ENCODE peak calls at places on chromosome 2, in eight cellular contexts. O, E, M, Q, Z, D, V and B are unnamed samples.

GRCh38 chr2:120205901-120206581 is 17.2 kb downstream of the TMEM185B start:
- DNase-seq in D (peak; percentile 54), Q (peak; percentile 20), Z (no peak), V (no peak), M (no peak), E (no peak), O (no peak), B (no peak)

GRCh38 chr2:223978451-223978850 is 21.2 kb downstream of the MRPL44 start:
- DNase-seq in E (no peak), V (no peak), Q (no peak), M (no peak), Z (no peak), D (no peak), O (no peak), B (no peak)

GRCh38 chr2:152343426-152343825 is 8.5 kb downstream of the FMNL2 start:
- DNase-seq in Q (no peak), V (no peak), D (no peak), O (no peak), E (no peak), M (no peak), Z (no peak), B (no peak)

GRCh38 chr2:239201531-239201876 is 199.3 kb downstream of the HDAC4 start:
- DNase-seq in O (no peak), M (no peak), Q (peak; percentile 23), Z (peak; percentile 56), D (no peak), E (no peak), V (no peak), B (no peak)

GRCh38 chr2:120874401-120874821 is 138.7 kb downstream of the GLI2 start:
- DNase-seq in V (no peak), Z (no peak), O (no peak), M (no peak), D (no peak), E (no peak), Q (peak; percentile 35), B (no peak)

GRCh38 chr2:233384811-233385488 is 30.7 kb downstream of the DGKD start:
- DNase-seq in D (no peak), Z (no peak), O (no peak), Q (no peak), M (no peak), E (peak; percentile 15), V (no peak), B (no peak)

GRCh38 chr2:112062894-112063293 is 7.8 kb downstream of the TMEM87B start:
- DNase-seq in V (no peak), Q (no peak), O (no peak), E (no peak), M (no peak), D (no peak), Z (no peak), B (no peak)

GRCh38 chr2:222572264-222572721 is 83.6 kb downstream of the FARSB start:
- DNase-seq in D (no peak), O (no peak), Z (no peak), E (no peak), Q (no peak), V (no peak), M (no peak), B (no peak)

DNA sequence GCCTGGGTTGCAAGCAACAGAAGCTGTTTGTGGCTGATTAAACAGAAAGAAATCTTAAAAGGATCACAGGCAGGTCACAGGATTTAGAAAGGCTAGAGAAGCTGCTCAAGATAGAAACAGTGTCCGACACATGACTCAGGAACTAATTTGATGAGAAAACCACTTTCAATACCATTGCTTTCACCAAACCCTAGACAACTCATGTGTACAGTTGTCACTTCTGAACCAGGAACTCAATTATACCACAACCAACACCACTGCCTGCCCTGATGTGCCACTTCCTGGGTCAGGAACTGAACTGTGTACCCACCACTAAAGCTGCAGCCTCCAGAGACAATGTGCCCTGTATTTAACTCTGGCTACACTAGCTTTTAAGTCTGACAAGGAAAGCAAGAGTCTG is 56.0 kb downstream of the TMEM247 start:
- DNase-seq in E (no peak), V (no peak), D (no peak), M (no peak), Z (no peak), Q (no peak), O (peak; percentile 24), B (no peak)
- H3K27ac ChIP-seq in E (no peak overlapping the region), V (no peak overlapping the region), D (no peak overlapping the region), M (no peak overlapping the region), Z (peak overlapping the region; percentile 72), Q (no peak overlapping the region), O (no peak overlapping the region), B (no peak overlapping the region)

GRCh38 chr2:74364533-74365505 is 15.3 kb downstream of the DCTN1 start:
- DNase-seq in E (no peak), V (no peak), D (no peak), M (no peak), Z (no peak), O (no peak), Q (no peak), B (no peak)
- H3K36me3 ChIP-seq in E (peaks cover 35% of the 10 kb centered on the region), V (peaks cover 50% of the 10 kb centered on the region), D (peaks cover 26% of the 10 kb centered on the region), M (peaks cover 100% of the 10 kb centered on the region), Z (peaks cover 100% of the 10 kb centered on the region), O (peaks cover 63% of the 10 kb centered on the region), Q (peaks cover 56% of the 10 kb centered on the region), B (peaks cover 99% of the 10 kb centered on the region)

DNA sequence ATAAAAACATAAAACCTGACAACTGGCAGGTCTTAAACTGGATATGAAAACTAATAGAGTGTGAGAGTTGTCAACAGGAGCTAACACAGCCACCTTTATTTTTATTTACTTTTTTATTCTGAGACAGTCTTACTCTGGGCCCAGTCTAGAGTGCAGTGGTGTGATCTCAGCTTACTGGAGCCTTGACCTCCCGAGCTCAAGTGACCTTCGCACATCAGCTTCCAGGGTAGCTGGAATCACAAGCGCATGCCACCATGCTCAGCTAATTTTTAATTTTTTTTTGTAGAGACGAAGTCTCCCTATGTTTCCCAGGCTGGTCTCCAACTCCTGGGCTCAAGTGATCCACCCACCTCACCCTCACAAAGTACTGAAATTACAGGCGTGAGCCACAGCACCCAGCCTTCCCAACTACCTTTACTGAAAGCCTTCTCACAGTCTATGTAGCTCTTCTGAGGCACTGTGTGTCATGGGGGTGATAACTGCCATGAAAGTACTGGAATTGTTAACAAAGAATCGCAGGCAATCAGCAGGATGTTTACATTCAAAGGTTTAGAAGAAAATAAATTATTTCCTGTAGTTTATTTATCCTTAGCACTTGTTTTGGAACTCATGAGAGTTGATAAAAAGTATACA is 24.2 kb downstream of the GDF7 start:
- DNase-seq in E (no peak), M (peak; percentile 39), D (no peak), Z (no peak), V (no peak), Q (no peak), O (no peak), B (no peak)
- H3K4me3 ChIP-seq in E (no peak overlapping the region), M (no peak overlapping the region), D (no peak overlapping the region), Z (no peak overlapping the region), V (no peak overlapping the region), Q (no peak overlapping the region), O (no peak overlapping the region), B (no peak overlapping the region)

GRCh38 chr2:36655456-36655855 is 41.1 kb upstream of the VIT start:
- DNase-seq in Z (peak; percentile 26), Q (peak; percentile 92), O (no peak), M (peak; percentile 56), D (no peak), E (peak; percentile 32), V (no peak), B (no peak)

GRCh38 chr2:36653967-36654694 is 42.4 kb upstream of the VIT start:
- DNase-seq in D (no peak), Q (peak; percentile 15), V (no peak), M (no peak), Z (no peak), O (no peak), E (no peak), B (no peak)

GRCh38 chr2:36650434-36650833 is 46.1 kb upstream of the VIT start:
- DNase-seq in Z (no peak), Q (no peak), O (no peak), M (no peak), D (no peak), E (no peak), V (no peak), B (no peak)

GRCh38 chr2:36653155-36653554 is 43.4 kb upstream of the VIT start:
- DNase-seq in V (no peak), Z (no peak), M (no peak), D (no peak), E (no peak), Q (no peak), O (no peak), B (no peak)

DNA sequence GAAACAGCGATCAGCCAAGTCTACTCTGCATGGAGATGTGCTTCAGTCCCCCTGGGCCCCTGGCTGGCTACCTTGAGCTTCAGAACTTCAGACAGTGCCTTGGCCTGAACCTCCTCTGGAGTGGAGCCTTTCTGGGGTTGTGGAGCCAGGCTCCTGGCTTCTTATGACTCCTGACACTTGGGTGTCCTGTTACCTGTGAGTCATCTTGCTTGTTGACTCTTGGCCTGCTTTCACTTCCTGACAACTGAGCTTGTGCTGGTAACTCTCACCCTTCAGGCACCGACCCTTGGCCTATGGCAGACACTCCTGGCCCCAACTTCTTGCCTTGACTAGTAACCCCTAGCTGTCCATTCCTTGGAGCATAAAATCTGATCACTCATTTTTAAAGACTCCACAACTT is 46.5 kb upstream of the VIT start:
- DNase-seq in M (peak; percentile 77), V (peak; percentile 25), O (no peak), Q (peak; percentile 91), Z (no peak), D (peak; percentile 64), E (peak; percentile 69), B (no peak)
- H3K27ac ChIP-seq in M (no peak overlapping the region), V (no peak overlapping the region), O (no peak overlapping the region), Q (peak overlapping the region; percentile 72), Z (no peak overlapping the region), D (no peak overlapping the region), E (peak overlapping the region; percentile 58), B (no peak overlapping the region)

GRCh38 chr2:47048801-47049480 is 106.2 kb downstream of the STPG4 start:
- DNase-seq in O (no peak), D (no peak), Z (no peak), E (no peak), V (no peak), M (no peak), Q (no peak), B (no peak)
- H3K36me3 ChIP-seq in O (peaks cover 29% of the 10 kb centered on the region), D (no peaks in the 10 kb centered on the region), Z (peaks cover 40% of the 10 kb centered on the region), E (peaks cover 36% of the 10 kb centered on the region), V (no peaks in the 10 kb centered on the region), M (peaks cover 92% of the 10 kb centered on the region), Q (peaks cover 35% of the 10 kb centered on the region), B (peaks cover 52% of the 10 kb centered on the region)

GRCh38 chr2:60947056-60947455 is 65.7 kb downstream of the REL start:
- DNase-seq in E (no peak), V (no peak), O (no peak), D (no peak), Q (no peak), Z (no peak), M (no peak), B (no peak)
- H3K4me3 ChIP-seq in E (no peak overlapping the region), V (no peak overlapping the region), O (no peak overlapping the region), D (no peak overlapping the region), Q (no peak overlapping the region), Z (no peak overlapping the region), M (no peak overlapping the region), B (no peak overlapping the region)